ENCODE peak calls at places on chromosome 4, in nine cellular contexts. One of them, this sample, is unnamed.

GRCh38 chr4:107747748-107748486 is 27.9 kb upstream of the PAPSS1 start:
- DNase-seq in sigmoid colon: no peak
- DNase-seq in suprapubic skin: no peak
- DNase-seq in prostate gland: peak
- DNase-seq in IMR-90: no peak
- DNase-seq in spleen: no peak
- DNase-seq in esophagus squamous epithelium: no peak
- DNase-seq in ovary: no peak
- DNase-seq in Peyer's patch: no peak
- DNase-seq in this sample: no peak

GRCh38 chr4:188266386-188266785 is 127.1 kb downstream of the TRIML1 start:
- DNase-seq in sigmoid colon: no peak
- DNase-seq in suprapubic skin: no peak
- DNase-seq in prostate gland: no peak
- DNase-seq in IMR-90: no peak
- DNase-seq in spleen: no peak
- DNase-seq in esophagus squamous epithelium: no peak
- DNase-seq in ovary: no peak
- DNase-seq in Peyer's patch: no peak
- DNase-seq in this sample: no peak

GRCh38 chr4:17055788-17056187 is 157.3 kb upstream of the LDB2 start:
- DNase-seq in sigmoid colon: no peak
- DNase-seq in suprapubic skin: no peak
- DNase-seq in prostate gland: no peak
- DNase-seq in IMR-90: peak
- DNase-seq in spleen: no peak
- DNase-seq in esophagus squamous epithelium: no peak
- DNase-seq in ovary: no peak
- DNase-seq in Peyer's patch: no peak
- DNase-seq in this sample: no peak

GRCh38 chr4:86939737-86940141 is 4.9 kb downstream of the AFF1 start:
- DNase-seq in sigmoid colon: no peak
- DNase-seq in suprapubic skin: no peak
- DNase-seq in prostate gland: no peak
- DNase-seq in IMR-90: no peak
- DNase-seq in spleen: no peak
- DNase-seq in esophagus squamous epithelium: peak
- DNase-seq in ovary: no peak
- DNase-seq in Peyer's patch: peak
- DNase-seq in this sample: no peak

GRCh38 chr4:121370729-121371325 is 10.0 kb downstream of the QRFPR start:
- DNase-seq in sigmoid colon: no peak
- DNase-seq in suprapubic skin: no peak
- DNase-seq in prostate gland: peak
- DNase-seq in IMR-90: peak
- DNase-seq in spleen: no peak
- DNase-seq in esophagus squamous epithelium: no peak
- DNase-seq in ovary: no peak
- DNase-seq in Peyer's patch: peak
- DNase-seq in this sample: no peak

GRCh38 chr4:68373513-68373912 is 23.6 kb upstream of the YTHDC1 start:
- DNase-seq in sigmoid colon: peak
- DNase-seq in suprapubic skin: peak
- DNase-seq in prostate gland: peak
- DNase-seq in IMR-90: peak
- DNase-seq in spleen: peak
- DNase-seq in esophagus squamous epithelium: no peak
- DNase-seq in ovary: peak
- DNase-seq in Peyer's patch: peak
- DNase-seq in this sample: peak

GRCh38 chr4:144350706-144351105 is 210.2 kb upstream of the GYPA start:
- DNase-seq in sigmoid colon: no peak
- DNase-seq in suprapubic skin: no peak
- DNase-seq in prostate gland: no peak
- DNase-seq in IMR-90: no peak
- DNase-seq in spleen: no peak
- DNase-seq in esophagus squamous epithelium: no peak
- DNase-seq in ovary: no peak
- DNase-seq in Peyer's patch: no peak
- DNase-seq in this sample: no peak

GRCh38 chr4:18566970-18567799 is 545.6 kb upstream of the LCORL start:
- DNase-seq in sigmoid colon: no peak
- DNase-seq in suprapubic skin: no peak
- DNase-seq in prostate gland: no peak
- DNase-seq in IMR-90: no peak
- DNase-seq in spleen: no peak
- DNase-seq in esophagus squamous epithelium: no peak
- DNase-seq in ovary: no peak
- DNase-seq in Peyer's patch: peak
- DNase-seq in this sample: no peak

GRCh38 chr4:20839957-20840356 is 139.7 kb downstream of the PACRGL start:
- DNase-seq in sigmoid colon: no peak
- DNase-seq in suprapubic skin: no peak
- DNase-seq in prostate gland: no peak
- DNase-seq in IMR-90: peak
- DNase-seq in spleen: no peak
- DNase-seq in esophagus squamous epithelium: no peak
- DNase-seq in ovary: no peak
- DNase-seq in Peyer's patch: no peak
- DNase-seq in this sample: no peak

GRCh38 chr4:105569014-105569850 is 16.8 kb downstream of the ARHGEF38 start:
- DNase-seq in sigmoid colon: no peak
- DNase-seq in suprapubic skin: no peak
- DNase-seq in prostate gland: no peak
- DNase-seq in IMR-90: no peak
- DNase-seq in spleen: no peak
- DNase-seq in esophagus squamous epithelium: no peak
- DNase-seq in ovary: no peak
- DNase-seq in Peyer's patch: no peak
- DNase-seq in this sample: no peak

GRCh38 chr4:92232566-92232965 is 71.2 kb upstream of the GRID2 start:
- DNase-seq in sigmoid colon: no peak
- DNase-seq in suprapubic skin: no peak
- DNase-seq in prostate gland: no peak
- DNase-seq in IMR-90: peak
- DNase-seq in spleen: no peak
- DNase-seq in esophagus squamous epithelium: no peak
- DNase-seq in ovary: no peak
- DNase-seq in Peyer's patch: no peak
- DNase-seq in this sample: no peak

GRCh38 chr4:14247767-14248166 is 620.2 kb upstream of the BOD1L1 start:
- DNase-seq in sigmoid colon: no peak
- DNase-seq in suprapubic skin: no peak
- DNase-seq in prostate gland: no peak
- DNase-seq in IMR-90: no peak
- DNase-seq in spleen: no peak
- DNase-seq in esophagus squamous epithelium: no peak
- DNase-seq in ovary: no peak
- DNase-seq in Peyer's patch: no peak
- DNase-seq in this sample: no peak

GRCh38 chr4:180823116-180823515 is 1420.1 kb upstream of the TENM3 start:
- DNase-seq in sigmoid colon: no peak
- DNase-seq in suprapubic skin: no peak
- DNase-seq in prostate gland: no peak
- DNase-seq in IMR-90: no peak
- DNase-seq in spleen: no peak
- DNase-seq in esophagus squamous epithelium: no peak
- DNase-seq in ovary: no peak
- DNase-seq in Peyer's patch: no peak
- DNase-seq in this sample: no peak

GRCh38 chr4:34422472-34422871 is 1821.8 kb downstream of the ARAP2 start:
- DNase-seq in sigmoid colon: no peak
- DNase-seq in suprapubic skin: no peak
- DNase-seq in prostate gland: no peak
- DNase-seq in IMR-90: no peak
- DNase-seq in spleen: no peak
- DNase-seq in esophagus squamous epithelium: no peak
- DNase-seq in ovary: no peak
- DNase-seq in Peyer's patch: no peak
- DNase-seq in this sample: no peak

GRCh38 chr4:87589531-87589930 is 18.8 kb upstream of the DSPP start:
- DNase-seq in sigmoid colon: no peak
- DNase-seq in suprapubic skin: no peak
- DNase-seq in prostate gland: no peak
- DNase-seq in IMR-90: peak
- DNase-seq in spleen: no peak
- DNase-seq in esophagus squamous epithelium: no peak
- DNase-seq in ovary: no peak
- DNase-seq in Peyer's patch: no peak
- DNase-seq in this sample: no peak

GRCh38 chr4:54937501-54937900 is 187.9 kb downstream of the KDR start:
- DNase-seq in sigmoid colon: no peak
- DNase-seq in suprapubic skin: no peak
- DNase-seq in prostate gland: no peak
- DNase-seq in IMR-90: no peak
- DNase-seq in spleen: no peak
- DNase-seq in esophagus squamous epithelium: no peak
- DNase-seq in ovary: no peak
- DNase-seq in Peyer's patch: no peak
- DNase-seq in this sample: no peak

GRCh38 chr4:103099691-103100392 is at the start of gene BDH2:
- DNase-seq in sigmoid colon: peak
- DNase-seq in suprapubic skin: no peak
- DNase-seq in prostate gland: peak
- DNase-seq in IMR-90: peak
- DNase-seq in spleen: no peak
- DNase-seq in esophagus squamous epithelium: no peak
- DNase-seq in ovary: no peak
- DNase-seq in Peyer's patch: peak
- DNase-seq in this sample: peak

GRCh38 chr4:122218762-122219161 is 66.6 kb downstream of the BLTP1 start:
- DNase-seq in sigmoid colon: no peak
- DNase-seq in suprapubic skin: no peak
- DNase-seq in prostate gland: no peak
- DNase-seq in IMR-90: peak
- DNase-seq in spleen: no peak
- DNase-seq in esophagus squamous epithelium: no peak
- DNase-seq in ovary: no peak
- DNase-seq in Peyer's patch: no peak
- DNase-seq in this sample: no peak

GRCh38 chr4:121995790-121996537 is 44.1 kb upstream of the TRPC3 start:
- DNase-seq in sigmoid colon: no peak
- DNase-seq in suprapubic skin: no peak
- DNase-seq in prostate gland: no peak
- DNase-seq in IMR-90: peak
- DNase-seq in spleen: no peak
- DNase-seq in esophagus squamous epithelium: no peak
- DNase-seq in ovary: no peak
- DNase-seq in Peyer's patch: no peak
- DNase-seq in this sample: no peak

GRCh38 chr4:90419124-90419711 is 292.0 kb downstream of the CCSER1 start:
- DNase-seq in sigmoid colon: no peak
- DNase-seq in suprapubic skin: no peak
- DNase-seq in prostate gland: no peak
- DNase-seq in IMR-90: peak
- DNase-seq in spleen: no peak
- DNase-seq in esophagus squamous epithelium: no peak
- DNase-seq in ovary: no peak
- DNase-seq in Peyer's patch: no peak
- DNase-seq in this sample: no peak

GRCh38 chr4:170428929-170429328 is 339.2 kb upstream of the AADAT start:
- DNase-seq in sigmoid colon: no peak
- DNase-seq in suprapubic skin: no peak
- DNase-seq in prostate gland: no peak
- DNase-seq in IMR-90: no peak
- DNase-seq in spleen: no peak
- DNase-seq in esophagus squamous epithelium: no peak
- DNase-seq in ovary: no peak
- DNase-seq in Peyer's patch: no peak
- DNase-seq in this sample: no peak

GRCh38 chr4:25320374-25321172 is 8.0 kb downstream of the ZCCHC4 start:
- DNase-seq in sigmoid colon: no peak
- DNase-seq in suprapubic skin: no peak
- DNase-seq in prostate gland: no peak
- DNase-seq in IMR-90: peak
- DNase-seq in spleen: no peak
- DNase-seq in esophagus squamous epithelium: no peak
- DNase-seq in ovary: no peak
- DNase-seq in Peyer's patch: no peak
- DNase-seq in this sample: no peak

GRCh38 chr4:184895012-184895795 is 69.4 kb upstream of the ACSL1 start:
- DNase-seq in sigmoid colon: no peak
- DNase-seq in suprapubic skin: no peak
- DNase-seq in prostate gland: peak
- DNase-seq in IMR-90: no peak
- DNase-seq in spleen: no peak
- DNase-seq in esophagus squamous epithelium: no peak
- DNase-seq in ovary: no peak
- DNase-seq in Peyer's patch: no peak
- DNase-seq in this sample: no peak
- TF ChIP-seq POLR2A in sigmoid colon: no peak
- TF ChIP-seq POLR2A in suprapubic skin: no peak
- TF ChIP-seq POLR2A in prostate gland: no peak
- TF ChIP-seq POLR2A in IMR-90: no peak
- TF ChIP-seq POLR2A in spleen: no peak
- TF ChIP-seq POLR2A in esophagus squamous epithelium: no peak
- TF ChIP-seq POLR2A in ovary: no peak
- TF ChIP-seq POLR2A in Peyer's patch: no peak
- TF ChIP-seq POLR2A in this sample: no peak

DNA sequence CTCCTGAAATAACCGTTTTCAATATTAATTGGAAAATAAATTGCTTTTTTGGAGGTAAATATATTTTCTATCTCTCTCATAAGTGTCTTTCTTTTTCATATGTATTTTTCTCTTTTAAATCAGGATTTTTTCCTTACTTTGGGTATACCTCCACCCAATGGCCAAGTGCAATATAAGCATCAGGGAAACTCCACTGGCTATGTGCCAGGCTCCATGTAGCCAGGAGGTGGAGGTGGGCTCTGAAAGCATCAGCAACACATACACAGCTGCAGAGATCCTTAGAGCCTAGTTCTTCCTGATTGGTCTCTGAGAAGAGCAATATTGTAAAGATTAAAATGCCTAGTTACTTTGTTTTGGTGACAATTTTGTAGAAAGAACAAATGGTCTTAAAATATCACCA is 3.4 kb downstream of the GABRA2 start:
- DNase-seq in sigmoid colon: no peak
- DNase-seq in suprapubic skin: no peak
- DNase-seq in prostate gland: no peak
- DNase-seq in IMR-90: no peak
- DNase-seq in spleen: no peak
- DNase-seq in esophagus squamous epithelium: no peak
- DNase-seq in ovary: no peak
- DNase-seq in Peyer's patch: peak
- DNase-seq in this sample: no peak
- TF ChIP-seq CTCF in sigmoid colon: no peak
- TF ChIP-seq CTCF in suprapubic skin: no peak
- TF ChIP-seq CTCF in prostate gland: no peak
- TF ChIP-seq CTCF in IMR-90: no peak
- TF ChIP-seq CTCF in spleen: no peak
- TF ChIP-seq CTCF in esophagus squamous epithelium: no peak
- TF ChIP-seq CTCF in ovary: no peak
- TF ChIP-seq CTCF in Peyer's patch: no peak
- TF ChIP-seq CTCF in this sample: no peak

GRCh38 chr4:154406022-154406835 is 85.4 kb downstream of the DCHS2 start:
- DNase-seq in sigmoid colon: no peak
- DNase-seq in suprapubic skin: no peak
- DNase-seq in prostate gland: no peak
- DNase-seq in IMR-90: no peak
- DNase-seq in spleen: no peak
- DNase-seq in esophagus squamous epithelium: no peak
- DNase-seq in ovary: no peak
- DNase-seq in Peyer's patch: no peak
- DNase-seq in this sample: no peak
- H3K4me3 ChIP-seq in sigmoid colon: no peak
- H3K4me3 ChIP-seq in suprapubic skin: no peak
- H3K4me3 ChIP-seq in prostate gland: no peak
- H3K4me3 ChIP-seq in IMR-90: no peak
- H3K4me3 ChIP-seq in spleen: no peak
- H3K4me3 ChIP-seq in esophagus squamous epithelium: no peak
- H3K4me3 ChIP-seq in ovary: no peak
- H3K4me3 ChIP-seq in Peyer's patch: no peak
- H3K4me3 ChIP-seq in this sample: no peak

GRCh38 chr4:6986781-6987565 is 56.2 kb upstream of the TADA2B start:
- DNase-seq in sigmoid colon: peak
- DNase-seq in suprapubic skin: peak
- DNase-seq in prostate gland: peak
- DNase-seq in IMR-90: peak
- DNase-seq in spleen: peak
- DNase-seq in esophagus squamous epithelium: peak
- DNase-seq in ovary: peak
- DNase-seq in Peyer's patch: peak
- DNase-seq in this sample: peak
- TF ChIP-seq POLR2A in sigmoid colon: peak
- TF ChIP-seq POLR2A in suprapubic skin: peak
- TF ChIP-seq POLR2A in prostate gland: peak
- TF ChIP-seq POLR2A in IMR-90: no peak
- TF ChIP-seq POLR2A in spleen: peak
- TF ChIP-seq POLR2A in esophagus squamous epithelium: no peak
- TF ChIP-seq POLR2A in ovary: peak
- TF ChIP-seq POLR2A in Peyer's patch: peak
- TF ChIP-seq POLR2A in this sample: peak